ENCODE peak calls at places on chromosomes 6 and 20, in ten cellular contexts. A is Panc1, Q is breast epithelium, J is AG04450, G is GM23338, F is heart left ventricle, W is spleen, Z is GM12878, O is prostate gland, H is RWPE1. V is an unnamed sample.

GRCh38 chr6:39056681-39057080 is 8.1 kb downstream of the GLP1R start:
- DNase-seq in A (no peak), Q (no peak), J (no peak), G (no peak), F (no peak), W (peak; percentile 39), Z (no peak), O (no peak), H (no peak), V (no peak)

GRCh38 chr20:57259179-57260021 is 7.0 kb downstream of the BMP7 start:
- DNase-seq in A (no peak), Q (no peak), J (no peak), G (peak; percentile 63), F (no peak), W (no peak), Z (no peak), O (no peak), H (no peak), V (peak; percentile 43)

GRCh38 chr6:160027076-160027475 is 58.2 kb downstream of the IGF2R start:
- DNase-seq in A (no peak), Q (no peak), J (no peak), G (no peak), F (no peak), W (no peak), Z (no peak), O (no peak), H (no peak), V (no peak)

GRCh38 chr6:12482386-12482785 is 192.2 kb downstream of the EDN1 start:
- DNase-seq in A (no peak), Q (no peak), J (no peak), G (peak; percentile 59), F (no peak), W (no peak), Z (no peak), O (no peak), H (no peak), V (no peak)

GRCh38 chr6:69584913-69585729 is 211.7 kb downstream of the LMBRD1 start:
- DNase-seq in A (no peak), Q (no peak), J (no peak), G (peak; percentile 8), F (no peak), W (no peak), Z (peak; percentile 35), O (no peak), H (no peak), V (no peak)

GRCh38 chr20:54088430-54088829 is 18.0 kb upstream of the BCAS1 start:
- DNase-seq in A (no peak), Q (no peak), J (no peak), G (no peak), F (no peak), W (no peak), Z (no peak), O (no peak), H (no peak), V (no peak)

GRCh38 chr6:2028457-2029038 is 216.9 kb downstream of the GMDS start:
- DNase-seq in A (no peak), Q (no peak), J (no peak), G (no peak), F (no peak), W (no peak), Z (peak; percentile 9), O (no peak), H (no peak), V (no peak)

GRCh38 chr6:33613146-33613793 is 7.9 kb upstream of the ITPR3 start:
- DNase-seq in A (no peak), Q (no peak), J (no peak), G (no peak), F (no peak), W (no peak), Z (no peak), O (no peak), H (no peak), V (no peak)

GRCh38 chr6:35441642-35442041 is 10.5 kb upstream of the FANCE start:
- DNase-seq in A (no peak), Q (no peak), J (no peak), G (no peak), F (no peak), W (no peak), Z (no peak), O (no peak), H (no peak), V (no peak)

GRCh38 chr6:69096681-69097080 is 461.6 kb downstream of the ADGRB3 start:
- DNase-seq in A (no peak), Q (no peak), J (no peak), G (peak; percentile 42), F (no peak), W (no peak), Z (no peak), O (no peak), H (no peak), V (no peak)

GRCh38 chr6:7628915-7629314 is 38.9 kb downstream of the SNRNP48 start:
- DNase-seq in A (no peak), Q (no peak), J (no peak), G (no peak), F (no peak), W (no peak), Z (no peak), O (no peak), H (no peak), V (no peak)

GRCh38 chr6:48664850-48665249 is 553.9 kb upstream of the PTCHD4 start:
- DNase-seq in A (no peak), Q (no peak), J (peak; percentile 3), G (no peak), F (no peak), W (no peak), Z (no peak), O (no peak), H (no peak), V (no peak)

DNA sequence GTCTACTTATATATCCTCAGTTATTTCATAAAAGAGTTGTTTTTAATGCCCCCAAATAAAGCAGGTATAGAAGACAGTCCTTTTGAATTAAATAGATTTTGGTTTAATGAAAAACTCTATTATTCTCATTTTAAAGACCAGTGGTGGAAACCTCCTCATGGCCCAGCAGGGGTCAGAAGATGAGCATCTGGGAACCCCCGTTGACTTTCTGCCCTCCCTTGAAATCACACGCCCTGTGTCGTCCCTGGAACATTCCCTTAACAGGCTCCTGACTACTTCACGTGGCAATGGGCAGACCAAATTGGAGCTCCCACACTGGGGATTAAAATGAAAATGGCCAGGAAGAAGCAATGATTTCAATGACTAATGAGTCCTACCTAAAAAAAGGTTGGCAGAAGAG is 220.9 kb downstream of the KIF16B start:
- DNase-seq in A (no peak), Q (no peak), J (no peak), G (no peak), F (no peak), W (no peak), Z (no peak), O (no peak), H (no peak), V (no peak)
- H3K27ac ChIP-seq in A (no peak overlapping the region), Q (no peak overlapping the region), J (no peak overlapping the region), G (no peak overlapping the region), F (no peak overlapping the region), W (no peak overlapping the region), Z (no peak overlapping the region), O (no peak overlapping the region), H (no peak overlapping the region), V (no peak overlapping the region)

DNA sequence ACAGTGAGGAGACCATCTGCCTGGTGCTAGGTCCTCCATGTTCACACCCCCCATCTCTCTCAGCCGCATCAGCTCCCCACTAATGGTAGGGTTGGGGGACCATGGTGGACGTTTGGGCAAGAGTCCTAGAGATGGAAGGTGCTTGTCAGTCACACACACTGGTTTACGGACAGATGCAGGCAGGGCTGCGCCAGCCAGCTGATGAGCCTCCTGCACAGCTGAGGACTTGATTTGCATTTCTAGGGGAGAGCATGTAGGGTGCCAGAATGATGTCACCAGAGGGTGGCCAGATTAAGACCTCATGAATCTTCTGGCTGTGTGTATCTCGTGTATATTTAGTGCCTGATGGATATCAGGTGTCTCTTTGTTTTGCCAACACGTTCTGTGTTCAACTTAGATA is 28.6 kb downstream of the CST8 start:
- DNase-seq in A (no peak), Q (no peak), J (no peak), G (no peak), F (no peak), W (no peak), Z (no peak), O (no peak), H (no peak), V (no peak)
- H3K27ac ChIP-seq in A (no peak overlapping the region), Q (no peak overlapping the region), J (no peak overlapping the region), G (no peak overlapping the region), F (no peak overlapping the region), W (no peak overlapping the region), Z (no peak overlapping the region), O (no peak overlapping the region), H (no peak overlapping the region), V (no peak overlapping the region)

DNA sequence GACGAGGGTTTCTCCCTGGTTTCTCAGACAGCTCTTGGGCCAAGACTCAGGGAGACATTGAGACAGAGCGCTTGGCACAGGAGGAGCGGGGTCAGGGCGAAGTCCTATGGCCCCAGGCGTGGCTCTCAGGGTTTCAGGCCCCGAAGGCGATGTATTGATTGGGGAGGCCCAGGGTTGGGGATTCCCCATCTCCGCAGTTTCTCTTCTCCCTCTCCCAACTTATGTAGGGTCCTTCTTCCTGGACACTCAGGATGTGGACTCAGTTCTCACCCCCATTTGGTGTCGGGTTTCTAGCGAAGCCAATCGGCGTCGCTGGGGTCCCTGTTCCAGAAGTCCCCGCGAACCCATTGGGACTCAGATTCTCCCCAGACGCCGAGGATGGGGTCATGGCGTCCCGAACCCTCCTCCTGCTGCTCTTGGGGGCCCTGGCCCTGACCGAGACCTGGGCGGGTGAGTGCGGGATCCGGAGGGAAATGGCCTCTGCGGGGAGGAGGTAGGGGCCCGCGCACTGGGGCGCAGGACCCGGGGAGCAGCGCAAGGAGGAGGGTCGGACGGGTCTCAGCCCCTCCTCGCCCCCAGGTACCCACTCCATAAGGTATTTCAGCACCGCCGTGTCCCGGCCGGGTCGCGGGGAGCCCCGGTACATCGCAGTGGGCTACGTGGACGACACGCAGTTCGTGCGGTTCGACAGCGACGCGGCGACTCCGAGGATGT is 16.1 kb upstream of the HLA-A start:
- DNase-seq in A (no peak), Q (no peak), J (no peak), G (peak; percentile 64), F (no peak), W (no peak), Z (no peak), O (no peak), H (no peak), V (no peak)
- H3K27ac ChIP-seq in A (peak overlapping the region; percentile 87), Q (no peak overlapping the region), J (no peak overlapping the region), G (no peak overlapping the region), F (peak overlapping the region; percentile 96), W (peak overlapping the region; percentile 96), Z (peak overlapping the region; percentile 88), O (peak overlapping the region; percentile 41), H (no peak overlapping the region), V (peak overlapping the region; percentile 63)

DNA sequence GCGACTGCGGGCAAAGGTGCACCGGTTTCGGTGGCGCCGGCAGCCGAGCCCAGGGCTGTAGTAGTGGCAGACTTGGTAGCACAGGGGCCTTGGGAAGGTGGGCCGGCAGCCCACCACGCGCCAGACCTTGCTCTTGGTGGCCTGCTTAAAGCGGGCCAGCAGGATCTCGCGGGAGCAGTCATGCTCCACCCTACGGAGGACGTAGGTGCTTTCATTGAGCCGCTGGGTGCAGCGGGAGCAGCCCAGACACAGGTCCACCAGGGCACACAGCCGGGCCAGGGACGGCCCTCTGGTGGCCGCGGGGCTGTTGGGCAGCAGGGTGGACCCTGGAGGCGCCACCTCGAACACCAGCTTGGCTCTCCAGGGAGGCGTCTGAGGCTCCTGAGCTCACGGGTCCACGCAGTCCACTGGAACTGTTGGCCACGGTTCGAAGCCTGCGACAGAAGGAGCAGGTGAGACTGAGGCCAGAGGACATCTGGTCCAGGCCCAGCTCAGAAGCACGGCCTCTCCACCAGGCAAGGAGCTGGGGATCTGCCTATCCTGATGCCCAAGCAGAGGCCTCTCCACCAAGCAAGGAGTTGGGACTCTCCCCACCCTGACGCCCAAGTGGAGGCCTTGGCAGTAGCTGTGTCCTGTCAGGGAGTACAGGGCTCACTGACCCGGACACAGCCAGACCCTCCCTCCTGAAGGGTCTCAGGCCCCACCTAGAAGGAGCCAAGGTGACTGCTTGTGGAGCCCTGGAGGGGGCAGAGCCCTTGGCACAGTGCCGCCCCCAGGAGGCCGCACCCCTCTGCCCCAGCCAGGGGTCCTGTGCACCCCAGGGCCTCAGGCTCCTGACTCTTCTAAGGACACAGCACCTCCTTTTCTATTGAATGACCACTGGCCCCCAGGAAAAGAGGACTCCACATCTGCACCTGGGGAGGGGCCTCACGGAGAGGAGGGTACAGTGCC is 976 bp downstream of the HELZ2 start:
- DNase-seq in A (no peak), Q (no peak), J (no peak), G (peak; percentile 47), F (no peak), W (peak; percentile 80), Z (no peak), O (no peak), H (no peak), V (no peak)
- H3K27ac ChIP-seq in A (peak overlapping the region; percentile 69), Q (peak overlapping the region; percentile 85), J (peak overlapping the region; percentile 21), G (no peak overlapping the region), F (peak overlapping the region; percentile 96), W (peak overlapping the region; percentile 96), Z (no peak overlapping the region), O (peak overlapping the region; percentile 82), H (peak overlapping the region; percentile 80), V (no peak overlapping the region)

V was measured in substantia nigra.